ENCODE peak calls at places on chromosomes 1 and 21, in eight cellular contexts. One of them, this sample, is unnamed. For H3K27me3, the result is how much of the 10 kb centered on the place peaks cover.

GRCh38 chr1:167964646-167965045 is 27.8 kb upstream of the MPC2 start:
- DNase-seq in hepatocyte: no peak
- DNase-seq in CD4-positive, alpha-beta T cell: no peak
- DNase-seq in lung: no peak
- DNase-seq in heart right ventricle: no peak
- DNase-seq in IMR-90: no peak
- DNase-seq in left ventricle myocardium inferior: no peak
- DNase-seq in BE2C: no peak
- DNase-seq in this sample: no peak

GRCh38 chr1:29515188-29515955 is 279.1 kb downstream of the PTPRU start:
- DNase-seq in hepatocyte: no peak
- DNase-seq in CD4-positive, alpha-beta T cell: no peak
- DNase-seq in lung: peak
- DNase-seq in heart right ventricle: no peak
- DNase-seq in IMR-90: no peak
- DNase-seq in left ventricle myocardium inferior: no peak
- DNase-seq in BE2C: no peak
- DNase-seq in this sample: no peak

GRCh38 chr1:156781585-156782186 is 14.4 kb downstream of the PRCC start:
- DNase-seq in hepatocyte: no peak
- DNase-seq in CD4-positive, alpha-beta T cell: no peak
- DNase-seq in lung: no peak
- DNase-seq in heart right ventricle: no peak
- DNase-seq in IMR-90: peak
- DNase-seq in left ventricle myocardium inferior: no peak
- DNase-seq in BE2C: no peak
- DNase-seq in this sample: no peak

GRCh38 chr1:209040351-209040750 is 543.2 kb upstream of the CAMK1G start:
- DNase-seq in hepatocyte: no peak
- DNase-seq in CD4-positive, alpha-beta T cell: no peak
- DNase-seq in lung: no peak
- DNase-seq in heart right ventricle: no peak
- DNase-seq in IMR-90: no peak
- DNase-seq in left ventricle myocardium inferior: no peak
- DNase-seq in BE2C: no peak
- DNase-seq in this sample: no peak

GRCh38 chr1:40058453-40059291 is 18.1 kb downstream of the CAP1 start:
- DNase-seq in hepatocyte: peak
- DNase-seq in CD4-positive, alpha-beta T cell: no peak
- DNase-seq in lung: no peak
- DNase-seq in heart right ventricle: no peak
- DNase-seq in IMR-90: no peak
- DNase-seq in left ventricle myocardium inferior: no peak
- DNase-seq in BE2C: no peak
- DNase-seq in this sample: no peak

GRCh38 chr1:200248541-200248940 is 161.3 kb downstream of the ZNF281 start:
- DNase-seq in hepatocyte: no peak
- DNase-seq in CD4-positive, alpha-beta T cell: no peak
- DNase-seq in lung: no peak
- DNase-seq in heart right ventricle: no peak
- DNase-seq in IMR-90: no peak
- DNase-seq in left ventricle myocardium inferior: no peak
- DNase-seq in BE2C: no peak
- DNase-seq in this sample: no peak

GRCh38 chr1:150110066-150110465 is 39.6 kb upstream of the PLEKHO1 start:
- DNase-seq in hepatocyte: no peak
- DNase-seq in CD4-positive, alpha-beta T cell: no peak
- DNase-seq in lung: no peak
- DNase-seq in heart right ventricle: no peak
- DNase-seq in IMR-90: no peak
- DNase-seq in left ventricle myocardium inferior: no peak
- DNase-seq in BE2C: no peak
- DNase-seq in this sample: no peak

GRCh38 chr1:248886237-248886895 is 19.7 kb upstream of the PGBD2 start:
- DNase-seq in hepatocyte: no peak
- DNase-seq in CD4-positive, alpha-beta T cell: no peak
- DNase-seq in lung: no peak
- DNase-seq in heart right ventricle: no peak
- DNase-seq in IMR-90: peak
- DNase-seq in left ventricle myocardium inferior: no peak
- DNase-seq in BE2C: no peak
- DNase-seq in this sample: no peak

GRCh38 chr21:38679531-38679930 is 126.2 kb upstream of the ETS2 start:
- DNase-seq in hepatocyte: no peak
- DNase-seq in CD4-positive, alpha-beta T cell: no peak
- DNase-seq in lung: no peak
- DNase-seq in heart right ventricle: no peak
- DNase-seq in IMR-90: peak
- DNase-seq in left ventricle myocardium inferior: no peak
- DNase-seq in BE2C: no peak
- DNase-seq in this sample: peak

GRCh38 chr1:207959141-207959825 is 48.4 kb upstream of the CD34 start:
- DNase-seq in hepatocyte: peak
- DNase-seq in CD4-positive, alpha-beta T cell: no peak
- DNase-seq in lung: peak
- DNase-seq in heart right ventricle: peak
- DNase-seq in IMR-90: peak
- DNase-seq in left ventricle myocardium inferior: peak
- DNase-seq in BE2C: no peak
- DNase-seq in this sample: no peak

GRCh38 chr1:18949689-18950414 is 6.6 kb downstream of the IFFO2 start:
- DNase-seq in hepatocyte: no peak
- DNase-seq in CD4-positive, alpha-beta T cell: no peak
- DNase-seq in lung: no peak
- DNase-seq in heart right ventricle: no peak
- DNase-seq in IMR-90: peak
- DNase-seq in left ventricle myocardium inferior: no peak
- DNase-seq in BE2C: no peak
- DNase-seq in this sample: no peak

GRCh38 chr1:58809327-58810040 is 25.6 kb upstream of the JUN start:
- DNase-seq in hepatocyte: peak
- DNase-seq in CD4-positive, alpha-beta T cell: no peak
- DNase-seq in lung: peak
- DNase-seq in heart right ventricle: no peak
- DNase-seq in IMR-90: peak
- DNase-seq in left ventricle myocardium inferior: no peak
- DNase-seq in BE2C: no peak
- DNase-seq in this sample: no peak

GRCh38 chr21:36543924-36544323 is 64.0 kb upstream of the CLDN14 start:
- DNase-seq in hepatocyte: no peak
- DNase-seq in CD4-positive, alpha-beta T cell: no peak
- DNase-seq in lung: no peak
- DNase-seq in heart right ventricle: no peak
- DNase-seq in IMR-90: no peak
- DNase-seq in left ventricle myocardium inferior: no peak
- DNase-seq in BE2C: no peak
- DNase-seq in this sample: no peak

GRCh38 chr21:36547464-36547863 is 67.5 kb upstream of the CLDN14 start:
- DNase-seq in hepatocyte: no peak
- DNase-seq in CD4-positive, alpha-beta T cell: no peak
- DNase-seq in lung: no peak
- DNase-seq in heart right ventricle: no peak
- DNase-seq in IMR-90: no peak
- DNase-seq in left ventricle myocardium inferior: no peak
- DNase-seq in BE2C: no peak
- DNase-seq in this sample: no peak

GRCh38 chr21:36544545-36544944 is 64.6 kb upstream of the CLDN14 start:
- DNase-seq in hepatocyte: no peak
- DNase-seq in CD4-positive, alpha-beta T cell: no peak
- DNase-seq in lung: no peak
- DNase-seq in heart right ventricle: no peak
- DNase-seq in IMR-90: no peak
- DNase-seq in left ventricle myocardium inferior: no peak
- DNase-seq in BE2C: no peak
- DNase-seq in this sample: no peak

GRCh38 chr21:36548866-36549265 is 68.9 kb upstream of the CLDN14 start:
- DNase-seq in hepatocyte: no peak
- DNase-seq in CD4-positive, alpha-beta T cell: no peak
- DNase-seq in lung: no peak
- DNase-seq in heart right ventricle: no peak
- DNase-seq in IMR-90: no peak
- DNase-seq in left ventricle myocardium inferior: no peak
- DNase-seq in BE2C: no peak
- DNase-seq in this sample: no peak

DNA sequence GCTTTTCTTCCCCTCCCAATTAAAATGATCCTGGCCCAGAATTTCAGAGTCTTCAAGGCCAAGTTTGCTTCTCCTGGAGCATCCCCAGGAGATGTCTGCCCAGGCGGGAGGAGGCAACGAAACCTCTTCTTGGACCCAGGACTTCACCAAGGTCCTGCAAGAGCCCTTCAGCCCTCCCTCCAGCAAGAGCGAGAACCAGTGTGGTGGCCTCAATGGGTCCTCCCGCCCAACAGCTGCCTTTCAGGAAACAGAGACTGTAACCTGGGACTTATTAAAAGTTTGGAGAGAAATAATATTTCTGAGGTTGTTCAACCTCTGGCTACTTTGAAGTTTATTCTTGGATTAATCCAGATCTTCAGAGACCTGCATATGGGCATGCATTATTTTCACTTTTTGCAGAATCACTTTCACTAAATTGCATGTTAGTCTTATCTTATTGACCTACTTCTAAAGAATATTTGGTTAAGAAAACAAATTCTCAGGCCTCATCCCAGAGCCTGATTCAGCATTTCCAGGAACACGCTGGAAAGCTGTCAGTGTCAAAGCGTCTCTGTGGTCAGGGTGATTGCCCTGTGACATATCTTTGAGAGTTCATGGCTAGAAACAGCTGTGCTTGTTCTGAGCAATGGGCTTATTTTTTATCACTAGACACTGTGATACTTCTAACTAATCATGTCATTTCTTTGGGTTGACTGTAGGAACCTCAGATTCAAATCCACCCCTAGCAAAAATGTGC is 66.0 kb upstream of the CLDN14 start:
- DNase-seq in hepatocyte: no peak
- DNase-seq in CD4-positive, alpha-beta T cell: no peak
- DNase-seq in lung: no peak
- DNase-seq in heart right ventricle: no peak
- DNase-seq in IMR-90: no peak
- DNase-seq in left ventricle myocardium inferior: no peak
- DNase-seq in BE2C: no peak
- DNase-seq in this sample: no peak
- H3K27me3 ChIP-seq in hepatocyte: under half
- H3K27me3 ChIP-seq in CD4-positive, alpha-beta T cell: under half
- H3K27me3 ChIP-seq in lung: under half
- H3K27me3 ChIP-seq in heart right ventricle: under half
- H3K27me3 ChIP-seq in IMR-90: half or more
- H3K27me3 ChIP-seq in left ventricle myocardium inferior: half or more
- H3K27me3 ChIP-seq in BE2C: under half
- H3K27me3 ChIP-seq in this sample: under half

GRCh38 chr1:166013232-166013631 is 153.6 kb downstream of the FAM78B start:
- DNase-seq in hepatocyte: no peak
- DNase-seq in CD4-positive, alpha-beta T cell: no peak
- DNase-seq in lung: no peak
- DNase-seq in heart right ventricle: no peak
- DNase-seq in IMR-90: no peak
- DNase-seq in left ventricle myocardium inferior: no peak
- DNase-seq in BE2C: no peak
- DNase-seq in this sample: no peak

GRCh38 chr1:166020229-166020628 is 146.6 kb downstream of the FAM78B start:
- DNase-seq in hepatocyte: no peak
- DNase-seq in CD4-positive, alpha-beta T cell: no peak
- DNase-seq in lung: no peak
- DNase-seq in heart right ventricle: no peak
- DNase-seq in IMR-90: no peak
- DNase-seq in left ventricle myocardium inferior: no peak
- DNase-seq in BE2C: no peak
- DNase-seq in this sample: no peak

DNA sequence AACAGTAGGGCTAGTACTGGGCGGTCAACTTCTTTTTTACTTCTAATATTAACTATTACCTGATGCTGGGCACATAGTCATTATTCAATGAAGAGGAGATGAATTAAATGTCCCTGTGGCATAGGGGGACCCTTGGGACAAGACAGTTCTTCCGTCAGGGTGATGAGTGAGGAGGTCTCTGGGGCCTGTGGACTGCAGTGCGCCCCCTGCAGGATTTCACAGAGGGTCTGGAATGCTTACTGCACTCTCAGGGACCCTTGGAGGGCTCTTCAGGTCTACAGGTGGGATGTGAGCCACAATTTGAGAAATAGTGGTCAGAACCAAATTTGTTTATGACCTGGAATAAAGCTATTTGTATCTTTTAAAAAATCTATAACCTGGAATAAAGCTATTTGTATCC is 149.4 kb downstream of the FAM78B start:
- DNase-seq in hepatocyte: no peak
- DNase-seq in CD4-positive, alpha-beta T cell: no peak
- DNase-seq in lung: no peak
- DNase-seq in heart right ventricle: no peak
- DNase-seq in IMR-90: no peak
- DNase-seq in left ventricle myocardium inferior: no peak
- DNase-seq in BE2C: no peak
- DNase-seq in this sample: no peak
- TF ChIP-seq CTCF in hepatocyte: no peak
- TF ChIP-seq CTCF in CD4-positive, alpha-beta T cell: no peak
- TF ChIP-seq CTCF in lung: no peak
- TF ChIP-seq CTCF in heart right ventricle: no peak
- TF ChIP-seq CTCF in IMR-90: no peak
- TF ChIP-seq CTCF in left ventricle myocardium inferior: no peak
- TF ChIP-seq CTCF in BE2C: peak
- TF ChIP-seq CTCF in this sample: no peak

GRCh38 chr1:54327386-54328116 is 78.6 kb downstream of the SSBP3 start:
- DNase-seq in hepatocyte: no peak
- DNase-seq in CD4-positive, alpha-beta T cell: no peak
- DNase-seq in lung: no peak
- DNase-seq in heart right ventricle: no peak
- DNase-seq in IMR-90: peak
- DNase-seq in left ventricle myocardium inferior: no peak
- DNase-seq in BE2C: peak
- DNase-seq in this sample: no peak

GRCh38 chr1:54331091-54331772 is 75.0 kb downstream of the SSBP3 start:
- DNase-seq in hepatocyte: no peak
- DNase-seq in CD4-positive, alpha-beta T cell: no peak
- DNase-seq in lung: no peak
- DNase-seq in heart right ventricle: no peak
- DNase-seq in IMR-90: peak
- DNase-seq in left ventricle myocardium inferior: no peak
- DNase-seq in BE2C: no peak
- DNase-seq in this sample: peak

GRCh38 chr1:54328117-54328636 is 78.0 kb downstream of the SSBP3 start:
- DNase-seq in hepatocyte: no peak
- DNase-seq in CD4-positive, alpha-beta T cell: no peak
- DNase-seq in lung: no peak
- DNase-seq in heart right ventricle: no peak
- DNase-seq in IMR-90: peak
- DNase-seq in left ventricle myocardium inferior: no peak
- DNase-seq in BE2C: no peak
- DNase-seq in this sample: no peak

GRCh38 chr1:54331843-54332688 is 74.1 kb downstream of the SSBP3 start:
- DNase-seq in hepatocyte: no peak
- DNase-seq in CD4-positive, alpha-beta T cell: no peak
- DNase-seq in lung: no peak
- DNase-seq in heart right ventricle: no peak
- DNase-seq in IMR-90: no peak
- DNase-seq in left ventricle myocardium inferior: no peak
- DNase-seq in BE2C: no peak
- DNase-seq in this sample: no peak

GRCh38 chr1:54329337-54329954 is 76.7 kb downstream of the SSBP3 start:
- DNase-seq in hepatocyte: no peak
- DNase-seq in CD4-positive, alpha-beta T cell: no peak
- DNase-seq in lung: no peak
- DNase-seq in heart right ventricle: no peak
- DNase-seq in IMR-90: no peak
- DNase-seq in left ventricle myocardium inferior: no peak
- DNase-seq in BE2C: no peak
- DNase-seq in this sample: no peak
- H3K27me3 ChIP-seq in hepatocyte: under half
- H3K27me3 ChIP-seq in CD4-positive, alpha-beta T cell: under half
- H3K27me3 ChIP-seq in lung: under half
- H3K27me3 ChIP-seq in heart right ventricle: under half
- H3K27me3 ChIP-seq in IMR-90: under half
- H3K27me3 ChIP-seq in left ventricle myocardium inferior: under half
- H3K27me3 ChIP-seq in BE2C: under half
- H3K27me3 ChIP-seq in this sample: under half

GRCh38 chr1:12052997-12053686 is 10.0 kb upstream of the TNFRSF8 start:
- DNase-seq in hepatocyte: no peak
- DNase-seq in CD4-positive, alpha-beta T cell: no peak
- DNase-seq in lung: no peak
- DNase-seq in heart right ventricle: peak
- DNase-seq in IMR-90: no peak
- DNase-seq in left ventricle myocardium inferior: peak
- DNase-seq in BE2C: no peak
- DNase-seq in this sample: no peak
- TF ChIP-seq CTCF in hepatocyte: no peak
- TF ChIP-seq CTCF in CD4-positive, alpha-beta T cell: no peak
- TF ChIP-seq CTCF in lung: no peak
- TF ChIP-seq CTCF in heart right ventricle: no peak
- TF ChIP-seq CTCF in IMR-90: no peak
- TF ChIP-seq CTCF in left ventricle myocardium inferior: peak
- TF ChIP-seq CTCF in BE2C: no peak
- TF ChIP-seq CTCF in this sample: no peak